ENCODE peak calls at places on chromosomes 5 and 9, in ten cellular contexts. A, J, H, D, R, E, S, M, N and W are unnamed samples.

GRCh38 chr9:92648447-92649406 is 21.2 kb downstream of the IPPK start:
- DNase-seq in A (no peak), J (no peak), H (no peak), D (no peak), R (no peak), E (no peak), S (no peak), M (no peak), N (no peak), W (no peak)

GRCh38 chr5:62617943-62618342 is 39.3 kb downstream of the LRRC70 start:
- DNase-seq in A (no peak), J (no peak), H (no peak), D (no peak), R (no peak), E (no peak), S (no peak), M (no peak), N (no peak), W (no peak)

GRCh38 chr5:64749385-64749784 is 19.1 kb downstream of the SREK1IP1 start:
- DNase-seq in A (no peak), J (no peak), H (no peak), D (no peak), R (no peak), E (no peak), S (no peak), M (no peak), N (no peak), W (no peak)

GRCh38 chr5:133489632-133490031 is 122.7 kb downstream of the FSTL4 start:
- DNase-seq in A (no peak), J (peak), H (no peak), D (no peak), R (no peak), E (peak), S (no peak), M (no peak), N (peak), W (no peak)

GRCh38 chr5:32298056-32298420 is 14.7 kb downstream of the MTMR12 start:
- DNase-seq in A (no peak), J (no peak), H (no peak), D (no peak), R (no peak), E (no peak), S (no peak), M (no peak), N (no peak), W (no peak)

GRCh38 chr5:81755320-81755719 is 4.4 kb upstream of the SSBP2 start:
- DNase-seq in A (peak), J (peak), H (no peak), D (no peak), R (no peak), E (peak), S (peak), M (no peak), N (peak), W (no peak)

GRCh38 chr5:128318691-128319090 is 219.4 kb downstream of the FBN2 start:
- DNase-seq in A (no peak), J (no peak), H (no peak), D (no peak), R (no peak), E (no peak), S (no peak), M (no peak), N (peak), W (no peak)

GRCh38 chr9:85178486-85178885 is 509.0 kb downstream of the NTRK2 start:
- DNase-seq in A (no peak), J (no peak), H (no peak), D (peak), R (no peak), E (no peak), S (no peak), M (no peak), N (peak), W (no peak)

GRCh38 chr9:84294551-84294950 is 46.0 kb downstream of the SLC28A3 start:
- DNase-seq in A (no peak), J (no peak), H (no peak), D (no peak), R (no peak), E (peak), S (no peak), M (no peak), N (no peak), W (no peak)

GRCh38 chr9:135308809-135309762 is 170.5 kb upstream of the PPP1R26 start:
- DNase-seq in A (no peak), J (no peak), H (no peak), D (no peak), R (no peak), E (peak), S (no peak), M (no peak), N (no peak), W (no peak)

GRCh38 chr9:115997923-115998322 is 155.7 kb upstream of the PAPPA start:
- DNase-seq in A (no peak), J (no peak), H (no peak), D (no peak), R (no peak), E (no peak), S (no peak), M (no peak), N (peak), W (no peak)

GRCh38 chr9:10843151-10843550 is 230.3 kb upstream of the PTPRD start:
- DNase-seq in A (no peak), J (no peak), H (no peak), D (no peak), R (no peak), E (no peak), S (no peak), M (no peak), N (no peak), W (no peak)

GRCh38 chr5:90488791-90489190 is 14.1 kb downstream of the POLR3G start:
- DNase-seq in A (no peak), J (peak), H (no peak), D (no peak), R (no peak), E (no peak), S (no peak), M (no peak), N (peak), W (no peak)

GRCh38 chr5:2898661-2899060 is 147.2 kb upstream of the IRX2 start:
- DNase-seq in A (no peak), J (no peak), H (no peak), D (no peak), R (no peak), E (peak), S (no peak), M (no peak), N (no peak), W (no peak)

GRCh38 chr9:105278751-105279150 is 34.3 kb downstream of the SLC44A1 start:
- DNase-seq in A (no peak), J (no peak), H (no peak), D (no peak), R (no peak), E (no peak), S (no peak), M (no peak), N (peak), W (no peak)

GRCh38 chr9:129888809-129889460 is 53.7 kb downstream of the USP20 start:
- DNase-seq in A (no peak), J (no peak), H (no peak), D (no peak), R (peak), E (peak), S (no peak), M (no peak), N (no peak), W (peak)

GRCh38 chr9:6984941-6985578 is 227.3 kb downstream of the KDM4C start:
- DNase-seq in A (no peak), J (no peak), H (no peak), D (no peak), R (no peak), E (peak), S (no peak), M (no peak), N (no peak), W (no peak)

GRCh38 chr5:172284275-172284971 is 859 bp upstream of the UBTD2 start:
- DNase-seq in A (peak), J (no peak), H (no peak), D (no peak), R (peak), E (no peak), S (peak), M (no peak), N (no peak), W (peak)

GRCh38 chr5:144697847-144698262 is 527.2 kb downstream of the KCTD16 start:
- DNase-seq in A (peak), J (no peak), H (no peak), D (no peak), R (no peak), E (no peak), S (no peak), M (no peak), N (peak), W (no peak)

GRCh38 chr5:174951151-174951780 is 226.9 kb downstream of the MSX2 start:
- DNase-seq in A (peak), J (peak), H (peak), D (peak), R (peak), E (peak), S (no peak), M (peak), N (peak), W (peak)

GRCh38 chr9:69584746-69585145 is 87.4 kb downstream of the APBA1 start:
- DNase-seq in A (no peak), J (no peak), H (no peak), D (no peak), R (no peak), E (no peak), S (no peak), M (no peak), N (no peak), W (no peak)